ENCODE peak calls at places on chromosomes 13 and 19, in four cellular contexts. One of them, this sample, is unnamed.
A peak's percentile ranks its signal among the peaks of the same experiment; 100 is the strongest.

GRCh38 chr13:87671031-87671823 is at the start of gene SLITRK5:
- DNase-seq in left lung: peak; percentile 90
- DNase-seq in body of pancreas: peak; percentile 83
- DNase-seq in colonic mucosa: peak; percentile 73
- DNase-seq in this sample: no peak

GRCh38 chr13:91347996-91348905 is 764 bp downstream of the MIR17HG start:
- DNase-seq in left lung: peak; percentile 89
- DNase-seq in body of pancreas: peak; percentile 62
- DNase-seq in colonic mucosa: peak; percentile 51
- DNase-seq in this sample: no peak

GRCh38 chr13:111531505-111531904 is 211.1 kb downstream of the TEX29 start:
- DNase-seq in left lung: no peak
- DNase-seq in body of pancreas: peak; percentile 44
- DNase-seq in colonic mucosa: no peak
- DNase-seq in this sample: no peak

GRCh38 chr19:2573916-2574315 is 98.0 kb downstream of the GADD45B start:
- DNase-seq in left lung: no peak
- DNase-seq in body of pancreas: no peak
- DNase-seq in colonic mucosa: no peak
- DNase-seq in this sample: no peak

GRCh38 chr13:107545946-107546502 is 669.3 kb downstream of the LIG4 start:
- DNase-seq in left lung: no peak
- DNase-seq in body of pancreas: no peak
- DNase-seq in colonic mucosa: no peak
- DNase-seq in this sample: no peak

GRCh38 chr13:52411629-52412028 is 5.7 kb upstream of the THSD1 start:
- DNase-seq in left lung: no peak
- DNase-seq in body of pancreas: no peak
- DNase-seq in colonic mucosa: no peak
- DNase-seq in this sample: no peak

GRCh38 chr19:9586764-9587163 is 2.5 kb upstream of the ZNF121 start:
- DNase-seq in left lung: no peak
- DNase-seq in body of pancreas: peak; percentile 73
- DNase-seq in colonic mucosa: peak; percentile 86
- DNase-seq in this sample: no peak

GRCh38 chr13:51534075-51534817 is 50.0 kb upstream of the WDFY2 start:
- DNase-seq in left lung: peak; percentile 78
- DNase-seq in body of pancreas: no peak
- DNase-seq in colonic mucosa: no peak
- DNase-seq in this sample: no peak

GRCh38 chr19:41426952-41427646 is at the start of gene B3GNT8:
- DNase-seq in left lung: peak; percentile 99
- DNase-seq in body of pancreas: peak; percentile 73
- DNase-seq in colonic mucosa: peak; percentile 94
- DNase-seq in this sample: no peak

GRCh38 chr19:39997595-39998216 is 846 bp downstream of the ZNF546 start:
- DNase-seq in left lung: no peak
- DNase-seq in body of pancreas: no peak
- DNase-seq in colonic mucosa: no peak
- DNase-seq in this sample: no peak

GRCh38 chr19:55459551-55459949 is 1.9 kb downstream of the ISOC2 start:
- DNase-seq in left lung: no peak
- DNase-seq in body of pancreas: no peak
- DNase-seq in colonic mucosa: no peak
- DNase-seq in this sample: no peak

GRCh38 chr13:93145199-93145598 is 81.4 kb upstream of the GPC6 start:
- DNase-seq in left lung: no peak
- DNase-seq in body of pancreas: no peak
- DNase-seq in colonic mucosa: no peak
- DNase-seq in this sample: no peak

GRCh38 chr19:4362871-4363545 is 19.6 kb downstream of the MPND start:
- DNase-seq in left lung: no peak
- DNase-seq in body of pancreas: no peak
- DNase-seq in colonic mucosa: no peak
- DNase-seq in this sample: no peak

GRCh38 chr19:5691205-5691929 is 1.3 kb downstream of the RPL36 start:
- DNase-seq in left lung: peak; percentile 84
- DNase-seq in body of pancreas: peak; percentile 67
- DNase-seq in colonic mucosa: peak; percentile 85
- DNase-seq in this sample: no peak

GRCh38 chr19:12938536-12939291 is at the start of gene CALR:
- DNase-seq in left lung: no peak
- DNase-seq in body of pancreas: peak; percentile 35
- DNase-seq in colonic mucosa: peak; percentile 46
- DNase-seq in this sample: no peak

GRCh38 chr13:97432232-97432916 is 1.6 kb upstream of the RAP2A start:
- DNase-seq in left lung: no peak
- DNase-seq in body of pancreas: no peak
- DNase-seq in colonic mucosa: no peak
- DNase-seq in this sample: no peak

GRCh38 chr13:109271061-109271460 is 515.3 kb downstream of the IRS2 start:
- DNase-seq in left lung: no peak
- DNase-seq in body of pancreas: no peak
- DNase-seq in colonic mucosa: no peak
- DNase-seq in this sample: no peak

DNA sequence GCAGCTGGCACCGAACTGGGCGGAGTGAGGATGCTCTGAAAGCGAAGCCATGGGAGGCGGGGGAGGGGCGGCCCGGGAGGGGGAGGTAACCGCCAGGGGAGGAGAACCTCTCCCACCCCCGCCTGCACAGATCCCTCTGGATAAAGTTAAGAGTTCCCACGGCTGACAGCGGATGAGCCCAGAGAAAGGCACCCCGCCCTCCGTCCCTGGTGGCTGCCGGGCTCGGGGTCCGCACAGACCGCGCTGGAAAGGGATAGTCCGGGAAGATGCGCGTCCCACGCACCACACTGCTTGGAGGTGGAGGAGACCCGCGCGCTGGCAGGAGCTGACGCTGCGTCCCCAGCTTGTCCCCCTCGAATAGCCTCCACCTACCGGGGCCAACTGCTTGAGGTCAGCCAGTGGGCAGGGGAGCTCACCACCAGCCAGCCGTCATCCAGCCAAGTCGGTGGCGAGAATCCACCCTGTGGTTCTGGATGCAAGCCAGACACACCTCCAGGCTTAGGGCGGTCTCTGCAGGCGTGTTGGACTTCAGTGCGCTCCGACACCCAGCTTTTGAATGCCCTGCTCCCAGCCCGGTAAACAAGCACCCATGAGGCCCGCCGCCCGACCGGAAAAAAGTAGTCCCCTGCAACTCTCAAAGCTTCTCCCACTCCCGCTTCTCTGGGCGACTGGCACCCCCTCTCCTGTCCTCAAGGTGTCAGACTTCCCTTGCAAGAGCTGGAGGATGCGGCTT is at the start of gene TRPC4:
- DNase-seq in left lung: peak; percentile 60
- DNase-seq in body of pancreas: peak; percentile 58
- DNase-seq in colonic mucosa: peak; percentile 26
- DNase-seq in this sample: no peak
- H3K4me3 ChIP-seq in left lung: peak within 1 kb of the TSS; percentile 20
- H3K4me3 ChIP-seq in body of pancreas: no peak within 1 kb of the TSS
- H3K4me3 ChIP-seq in colonic mucosa: peak within 1 kb of the TSS; percentile 16
- H3K4me3 ChIP-seq in this sample: peak within 1 kb of the TSS; percentile 75

GRCh38 chr13:95156208-95156607 is 145.0 kb downstream of the ABCC4 start:
- DNase-seq in left lung: no peak
- DNase-seq in body of pancreas: no peak
- DNase-seq in colonic mucosa: no peak
- DNase-seq in this sample: no peak
- TF ChIP-seq CTCF in left lung: peak; percentile 16
- TF ChIP-seq CTCF in body of pancreas: peak; percentile 36
- TF ChIP-seq CTCF in colonic mucosa: no peak
- TF ChIP-seq CTCF in this sample: peak; percentile 41

GRCh38 chr19:29672319-29672932 is 7.2 kb downstream of the PLEKHF1 start:
- DNase-seq in left lung: no peak
- DNase-seq in body of pancreas: no peak
- DNase-seq in colonic mucosa: no peak
- DNase-seq in this sample: no peak

GRCh38 chr19:29670255-29670654 is 5.0 kb downstream of the PLEKHF1 start:
- DNase-seq in left lung: no peak
- DNase-seq in body of pancreas: no peak
- DNase-seq in colonic mucosa: no peak
- DNase-seq in this sample: no peak

GRCh38 chr19:29672933-29673336 is 7.7 kb downstream of the PLEKHF1 start:
- DNase-seq in left lung: peak; percentile 34
- DNase-seq in body of pancreas: no peak
- DNase-seq in colonic mucosa: no peak
- DNase-seq in this sample: no peak

GRCh38 chr19:29673451-29674371 is 8.4 kb downstream of the PLEKHF1 start:
- DNase-seq in left lung: peak; percentile 72
- DNase-seq in body of pancreas: no peak
- DNase-seq in colonic mucosa: no peak
- DNase-seq in this sample: no peak

GRCh38 chr19:29671393-29672076 is 6.3 kb downstream of the PLEKHF1 start:
- DNase-seq in left lung: peak; percentile 81
- DNase-seq in body of pancreas: peak; percentile 48
- DNase-seq in colonic mucosa: no peak
- DNase-seq in this sample: no peak
- H3K36me3 ChIP-seq in left lung: no peaks in the 10 kb centered on the region
- H3K36me3 ChIP-seq in body of pancreas: no peaks in the 10 kb centered on the region
- H3K36me3 ChIP-seq in colonic mucosa: no peaks in the 10 kb centered on the region
- H3K36me3 ChIP-seq in this sample: peaks cover 17% of the 10 kb centered on the region

GRCh38 chr13:33110386-33110712 is 94.1 kb downstream of the KL start:
- DNase-seq in left lung: no peak
- DNase-seq in body of pancreas: no peak
- DNase-seq in colonic mucosa: no peak
- DNase-seq in this sample: no peak
- H3K4me3 ChIP-seq in left lung: no peak overlapping the region
- H3K4me3 ChIP-seq in body of pancreas: no peak overlapping the region
- H3K4me3 ChIP-seq in colonic mucosa: no peak overlapping the region
- H3K4me3 ChIP-seq in this sample: no peak overlapping the region

DNA sequence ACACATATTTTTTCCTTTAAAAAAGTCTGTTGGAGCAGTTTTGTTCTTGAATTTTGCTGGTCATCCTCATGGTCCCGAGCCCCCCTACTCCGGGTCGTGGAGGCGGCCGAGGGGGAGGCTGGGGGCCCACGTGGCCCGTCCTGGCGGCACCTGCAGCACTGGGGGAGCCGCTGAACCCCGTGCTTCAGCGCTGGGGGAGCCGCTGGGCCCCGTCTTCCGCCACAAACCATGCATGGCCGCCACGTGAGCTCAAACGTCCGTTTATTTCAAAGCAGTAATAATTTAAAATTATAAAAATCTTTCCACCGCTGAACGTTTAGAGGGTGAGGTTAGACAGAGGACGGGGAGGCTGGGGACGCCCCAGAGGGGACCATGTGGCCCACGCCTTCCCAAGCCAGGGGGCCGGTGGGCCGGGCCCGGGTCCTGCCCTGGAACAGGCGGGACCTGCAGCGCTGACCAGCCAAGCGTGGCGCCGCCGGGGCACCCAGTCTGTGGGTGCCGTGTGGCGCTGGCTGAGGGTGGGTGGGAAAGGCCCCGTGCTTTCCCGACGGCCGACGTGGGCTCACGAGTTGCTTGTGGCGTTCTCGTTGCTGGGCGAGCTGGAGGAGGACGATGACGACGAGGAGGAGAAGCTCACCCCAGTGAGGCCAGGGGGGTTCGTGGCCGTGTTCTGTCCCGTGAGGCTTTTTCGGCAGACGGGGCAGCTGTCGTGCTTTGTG is 8.0 kb downstream of the FGF22 start:
- DNase-seq in left lung: no peak
- DNase-seq in body of pancreas: no peak
- DNase-seq in colonic mucosa: no peak
- DNase-seq in this sample: no peak
- TF ChIP-seq CTCF in left lung: no peak
- TF ChIP-seq CTCF in body of pancreas: no peak
- TF ChIP-seq CTCF in colonic mucosa: no peak
- TF ChIP-seq CTCF in this sample: no peak